ENCODE peak calls at places on chromosomes 13 and 19, in five cellular contexts. Q, F, R, U and N are unnamed samples.

GRCh38 chr13:35165205-35165604 is 223.1 kb downstream of the NBEA start:
- DNase-seq in U (no peak), Q (no peak), R (no peak), F (no peak), N (no peak)

GRCh38 chr19:4278460-4278901 is 585 bp upstream of the SHD start:
- DNase-seq in R (no peak), Q (no peak), U (no peak), F (no peak), N (no peak)

GRCh38 chr19:48330012-48330681 is 4.8 kb downstream of the EMP3 start:
- DNase-seq in U (no peak), F (peak; percentile 82), Q (no peak), R (no peak), N (no peak)

GRCh38 chr19:34667349-34668076 is 9.4 kb downstream of the SCGB2B2 start:
- DNase-seq in U (peak; percentile 17), R (no peak), Q (peak; percentile 15), F (no peak), N (peak; percentile 33)

GRCh38 chr13:88464851-88465250 is 793.7 kb downstream of the SLITRK5 start:
- DNase-seq in F (no peak), U (no peak), Q (peak; percentile 9), R (no peak), N (no peak)

GRCh38 chr13:78601124-78601885 is 2.0 kb downstream of the POU4F1 start:
- DNase-seq in F (no peak), U (no peak), Q (no peak), R (no peak), N (peak; percentile 38)

GRCh38 chr19:47122359-47123335 is 8.0 kb upstream of the SAE1 start:
- DNase-seq in F (no peak), Q (peak; percentile 85), R (no peak), U (peak; percentile 72), N (peak; percentile 84)

GRCh38 chr13:73844986-73845385 is 289.2 kb downstream of the KLF12 start:
- DNase-seq in F (no peak), R (peak; percentile 4), U (no peak), Q (no peak), N (peak; percentile 13)

GRCh38 chr13:45132384-45133064 is 12.2 kb downstream of the GTF2F2 start:
- DNase-seq in F (no peak), R (no peak), U (no peak), Q (no peak), N (no peak)

GRCh38 chr13:51955841-51956603 is 55.2 kb downstream of the ATP7B start:
- DNase-seq in R (no peak), U (no peak), F (no peak), Q (no peak), N (no peak)

GRCh38 chr19:40144151-40144550 is 47.1 kb upstream of the MAP3K10 start:
- DNase-seq in R (no peak), Q (no peak), F (peak; percentile 20), U (no peak), N (no peak)

GRCh38 chr19:1455002-1455335 is 5.0 kb downstream of the APC2 start:
- DNase-seq in F (no peak), U (no peak), Q (no peak), R (no peak), N (no peak)

GRCh38 chr19:801030-801860 is 4.0 kb downstream of the PTBP1 start:
- DNase-seq in Q (no peak), R (no peak), F (peak; percentile 17), U (no peak), N (peak; percentile 72)

GRCh38 chr19:45115809-45116615 is 23.0 kb downstream of the PPP1R37 start:
- DNase-seq in R (no peak), U (no peak), Q (no peak), F (no peak), N (no peak)

GRCh38 chr19:35049456-35049855 is 7.9 kb downstream of the HPN start:
- DNase-seq in Q (no peak), U (no peak), F (no peak), R (no peak), N (peak; percentile 16)

GRCh38 chr19:13797870-13798269 is 2.6 kb downstream of the ZSWIM4 start:
- DNase-seq in F (no peak), Q (peak; percentile 70), R (peak; percentile 59), U (no peak), N (peak; percentile 90)

GRCh38 chr13:76213423-76213904 is 577.3 kb downstream of the LMO7 start:
- DNase-seq in Q (no peak), U (no peak), F (no peak), R (no peak), N (no peak)

GRCh38 chr13:92716749-92717148 is 509.9 kb upstream of the GPC6 start:
- DNase-seq in Q (peak; percentile 2), U (no peak), F (no peak), R (peak; percentile 14), N (peak; percentile 39)

GRCh38 chr19:14418743-14419037 is 451 bp downstream of the DDX39A start:
- DNase-seq in F (no peak), Q (no peak), R (no peak), U (no peak), N (peak; percentile 40)

GRCh38 chr13:87972568-87972967 is 301.4 kb downstream of the SLITRK5 start:
- DNase-seq in R (no peak), U (no peak), F (no peak), Q (no peak), N (no peak)

GRCh38 chr13:27476943-27477681 is 26.7 kb upstream of the MTIF3 start:
- DNase-seq in F (no peak), Q (peak; percentile 45), R (peak; percentile 16), U (no peak), N (peak; percentile 83)

GRCh38 chr19:39052846-39053245 is 20.5 kb upstream of the FBXO27 start:
- DNase-seq in R (no peak), Q (no peak), U (no peak), F (no peak), N (no peak)

GRCh38 chr13:74026753-74027152 is 107.5 kb downstream of the KLF12 start:
- DNase-seq in R (no peak), Q (peak; percentile 57), F (peak; percentile 73), U (no peak), N (no peak)

GRCh38 chr19:18762125-18763023 is 28.7 kb downstream of the COMP start:
- DNase-seq in F (no peak), Q (no peak), U (no peak), R (peak; percentile 20), N (peak; percentile 12)